ENCODE peak calls at places on chromosomes 16 and 17, in six cellular contexts. One of them, this sample, is unnamed.

GRCh38 chr16:11972128-11972527 is 4.4 kb upstream of the SNX29 start:
- DNase-seq in GM12878: no peak
- DNase-seq in K562: peak; percentile 41
- DNase-seq in A549: peak; percentile 50
- DNase-seq in HepG2: peak; percentile 72
- DNase-seq in endothelial cell of umbilical vein: no peak
- DNase-seq in this sample: peak; percentile 22

GRCh38 chr16:20902426-20902825 is 1.9 kb downstream of the LYRM1 start:
- DNase-seq in A549: no peak
- DNase-seq in K562: no peak
- DNase-seq in HepG2: no peak
- DNase-seq in GM12878: no peak
- DNase-seq in endothelial cell of umbilical vein: no peak
- DNase-seq in this sample: no peak

GRCh38 chr16:84043486-84044107 is 1.0 kb upstream of the SLC38A8 start:
- DNase-seq in K562: peak; percentile 84
- DNase-seq in endothelial cell of umbilical vein: peak; percentile 4
- DNase-seq in GM12878: no peak
- DNase-seq in HepG2: peak; percentile 81
- DNase-seq in A549: no peak
- DNase-seq in this sample: no peak

GRCh38 chr16:74461826-74462225 is 40.5 kb upstream of the CLEC18B start:
- DNase-seq in endothelial cell of umbilical vein: no peak
- DNase-seq in A549: no peak
- DNase-seq in K562: no peak
- DNase-seq in HepG2: no peak
- DNase-seq in GM12878: no peak
- DNase-seq in this sample: no peak

GRCh38 chr17:83006515-83007455 is 72.6 kb upstream of the METRNL start:
- DNase-seq in K562: no peak
- DNase-seq in endothelial cell of umbilical vein: no peak
- DNase-seq in HepG2: no peak
- DNase-seq in GM12878: no peak
- DNase-seq in A549: no peak
- DNase-seq in this sample: no peak

GRCh38 chr17:81402530-81402941 is 7.3 kb downstream of the BAHCC1 start:
- DNase-seq in endothelial cell of umbilical vein: no peak
- DNase-seq in K562: no peak
- DNase-seq in GM12878: no peak
- DNase-seq in A549: no peak
- DNase-seq in HepG2: no peak
- DNase-seq in this sample: no peak

GRCh38 chr17:41496803-41497484 is 7.2 kb upstream of the KRT36 start:
- DNase-seq in endothelial cell of umbilical vein: peak; percentile 83
- DNase-seq in GM12878: peak; percentile 12
- DNase-seq in K562: peak; percentile 89
- DNase-seq in A549: peak; percentile 91
- DNase-seq in HepG2: peak; percentile 86
- DNase-seq in this sample: peak; percentile 90

GRCh38 chr16:19908921-19909320 is 24.3 kb upstream of the GPRC5B start:
- DNase-seq in A549: no peak
- DNase-seq in endothelial cell of umbilical vein: no peak
- DNase-seq in HepG2: no peak
- DNase-seq in K562: no peak
- DNase-seq in GM12878: no peak
- DNase-seq in this sample: no peak

GRCh38 chr16:60230666-60231065 is 1496.5 kb upstream of the GOT2 start:
- DNase-seq in K562: no peak
- DNase-seq in GM12878: no peak
- DNase-seq in HepG2: no peak
- DNase-seq in A549: no peak
- DNase-seq in endothelial cell of umbilical vein: no peak
- DNase-seq in this sample: no peak

GRCh38 chr17:17161121-17161520 is 45.0 kb downstream of the PLD6 start:
- DNase-seq in endothelial cell of umbilical vein: no peak
- DNase-seq in K562: no peak
- DNase-seq in HepG2: no peak
- DNase-seq in GM12878: no peak
- DNase-seq in A549: no peak
- DNase-seq in this sample: no peak

GRCh38 chr16:85394511-85395206 is 218.5 kb upstream of the GSE1 start:
- DNase-seq in endothelial cell of umbilical vein: no peak
- DNase-seq in A549: no peak
- DNase-seq in K562: no peak
- DNase-seq in GM12878: no peak
- DNase-seq in HepG2: no peak
- DNase-seq in this sample: no peak

GRCh38 chr16:86285421-86285820 is 224.9 kb upstream of the FOXF1 start:
- DNase-seq in endothelial cell of umbilical vein: no peak
- DNase-seq in K562: no peak
- DNase-seq in GM12878: no peak
- DNase-seq in A549: no peak
- DNase-seq in HepG2: no peak
- DNase-seq in this sample: no peak

GRCh38 chr16:89841275-89841674 is 13.0 kb downstream of the SPIRE2 start:
- DNase-seq in HepG2: no peak
- DNase-seq in K562: no peak
- DNase-seq in endothelial cell of umbilical vein: no peak
- DNase-seq in A549: no peak
- DNase-seq in GM12878: no peak
- DNase-seq in this sample: peak; percentile 40

GRCh38 chr16:30028438-30029093 is 2.5 kb downstream of the TLCD3B start:
- DNase-seq in HepG2: no peak
- DNase-seq in A549: no peak
- DNase-seq in GM12878: no peak
- DNase-seq in endothelial cell of umbilical vein: no peak
- DNase-seq in K562: peak; percentile 60
- DNase-seq in this sample: peak; percentile 64

GRCh38 chr16:17471745-17472075 is 950 bp upstream of the XYLT1 start:
- DNase-seq in endothelial cell of umbilical vein: no peak
- DNase-seq in K562: no peak
- DNase-seq in HepG2: no peak
- DNase-seq in GM12878: no peak
- DNase-seq in A549: no peak
- DNase-seq in this sample: no peak

GRCh38 chr16:79920685-79921084 is 320.1 kb upstream of the MAF start:
- DNase-seq in HepG2: no peak
- DNase-seq in A549: no peak
- DNase-seq in K562: no peak
- DNase-seq in GM12878: no peak
- DNase-seq in endothelial cell of umbilical vein: no peak
- DNase-seq in this sample: no peak

GRCh38 chr17:41977991-41978390 is 11.4 kb downstream of the CNP start:
- DNase-seq in GM12878: no peak
- DNase-seq in HepG2: no peak
- DNase-seq in K562: no peak
- DNase-seq in endothelial cell of umbilical vein: no peak
- DNase-seq in A549: no peak
- DNase-seq in this sample: no peak

GRCh38 chr17:72402727-72403210 is 281.9 kb downstream of the SOX9 start:
- DNase-seq in endothelial cell of umbilical vein: no peak
- DNase-seq in HepG2: no peak
- DNase-seq in GM12878: no peak
- DNase-seq in K562: no peak
- DNase-seq in A549: no peak
- DNase-seq in this sample: no peak

GRCh38 chr17:40098846-40099626 is 1.4 kb downstream of the NR1D1 start:
- DNase-seq in HepG2: peak; percentile 99
- DNase-seq in endothelial cell of umbilical vein: peak; percentile 97
- DNase-seq in A549: peak; percentile 99
- DNase-seq in K562: peak; percentile 100
- DNase-seq in GM12878: peak; percentile 97
- DNase-seq in this sample: peak; percentile 100

GRCh38 chr16:62760398-62760797 is 724.2 kb upstream of the CDH8 start:
- DNase-seq in GM12878: no peak
- DNase-seq in A549: no peak
- DNase-seq in HepG2: no peak
- DNase-seq in K562: no peak
- DNase-seq in endothelial cell of umbilical vein: no peak
- DNase-seq in this sample: no peak

GRCh38 chr17:78498848-78499247 is 78.3 kb downstream of the DNAH17 start:
- DNase-seq in HepG2: no peak
- DNase-seq in A549: no peak
- DNase-seq in K562: no peak
- DNase-seq in endothelial cell of umbilical vein: no peak
- DNase-seq in GM12878: no peak
- DNase-seq in this sample: no peak

GRCh38 chr17:338442-339192 is 14.0 kb downstream of the RPH3AL start:
- DNase-seq in endothelial cell of umbilical vein: peak; percentile 74
- DNase-seq in K562: no peak
- DNase-seq in GM12878: no peak
- DNase-seq in A549: no peak
- DNase-seq in HepG2: peak; percentile 81
- DNase-seq in this sample: no peak

GRCh38 chr17:75288784-75289121 is 480 bp downstream of the SLC25A19 start:
- DNase-seq in A549: no peak
- DNase-seq in endothelial cell of umbilical vein: no peak
- DNase-seq in HepG2: peak; percentile 69
- DNase-seq in K562: peak; percentile 63
- DNase-seq in GM12878: no peak
- DNase-seq in this sample: peak; percentile 80

GRCh38 chr17:50483266-50483665 is 4.6 kb downstream of the RSAD1 start:
- DNase-seq in endothelial cell of umbilical vein: no peak
- DNase-seq in GM12878: no peak
- DNase-seq in K562: no peak
- DNase-seq in A549: no peak
- DNase-seq in HepG2: no peak
- DNase-seq in this sample: no peak

GRCh38 chr17:82237746-82238561 is 9.1 kb downstream of the SLC16A3 start:
- DNase-seq in HepG2: no peak
- DNase-seq in GM12878: no peak
- DNase-seq in A549: no peak
- DNase-seq in K562: no peak
- DNase-seq in endothelial cell of umbilical vein: no peak
- DNase-seq in this sample: peak; percentile 80

GRCh38 chr16:81719993-81720392 is 59.1 kb upstream of the PLCG2 start:
- DNase-seq in A549: no peak
- DNase-seq in K562: no peak
- DNase-seq in HepG2: no peak
- DNase-seq in endothelial cell of umbilical vein: no peak
- DNase-seq in GM12878: no peak
- DNase-seq in this sample: no peak

GRCh38 chr17:37300683-37301082 is 75.1 kb upstream of the C17orf78 start:
- DNase-seq in endothelial cell of umbilical vein: no peak
- DNase-seq in A549: no peak
- DNase-seq in HepG2: no peak
- DNase-seq in K562: no peak
- DNase-seq in GM12878: no peak
- DNase-seq in this sample: no peak

GRCh38 chr17:69732272-69732671 is 317.8 kb downstream of the MAP2K6 start:
- DNase-seq in A549: no peak
- DNase-seq in endothelial cell of umbilical vein: no peak
- DNase-seq in K562: no peak
- DNase-seq in GM12878: no peak
- DNase-seq in HepG2: no peak
- DNase-seq in this sample: no peak
- TF ChIP-seq MYC in A549: no peak
- TF ChIP-seq MYC in endothelial cell of umbilical vein: no peak
- TF ChIP-seq MYC in K562: no peak
- TF ChIP-seq MYC in GM12878: no peak
- TF ChIP-seq MYC in HepG2: no peak
- TF ChIP-seq MYC in this sample: no peak

DNA sequence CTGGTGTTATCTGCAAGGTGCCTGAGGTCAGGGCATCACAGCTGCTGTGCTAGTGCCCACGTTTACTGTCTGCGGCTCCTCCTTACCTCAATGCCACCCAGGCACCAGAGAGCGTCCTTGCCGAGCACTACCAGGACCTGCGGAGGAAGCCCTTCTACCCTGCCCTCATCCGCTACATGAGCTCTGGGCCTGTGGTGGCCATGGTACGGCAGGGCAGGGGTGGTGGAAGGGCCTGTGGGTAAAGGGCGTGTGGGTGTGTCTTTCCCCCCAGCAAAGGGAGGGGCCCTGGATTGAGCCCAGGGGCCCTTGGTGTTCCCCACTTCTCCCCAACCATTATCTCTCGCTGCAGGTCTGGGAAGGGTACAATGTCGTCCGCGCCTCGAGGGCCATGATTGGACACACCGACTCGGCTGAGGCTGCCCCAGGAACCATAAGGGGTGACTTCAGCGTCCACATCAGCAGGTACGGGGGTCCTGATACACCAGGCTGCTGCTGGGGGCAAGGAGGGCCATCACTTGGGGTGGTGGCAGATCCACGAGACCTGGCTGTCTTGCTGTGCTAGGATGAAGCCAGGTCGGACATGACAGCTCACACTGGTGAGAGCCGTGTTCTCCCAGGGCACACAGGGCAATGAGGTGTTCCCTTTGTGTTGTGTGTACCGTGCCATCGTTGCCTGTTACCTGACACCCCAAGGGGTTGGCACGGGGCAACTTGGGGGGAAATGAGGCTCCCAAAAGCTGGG is 2.2 kb upstream of the DECR2 start:
- DNase-seq in GM12878: no peak
- DNase-seq in K562: peak; percentile 59
- DNase-seq in HepG2: no peak
- DNase-seq in A549: peak; percentile 19
- DNase-seq in endothelial cell of umbilical vein: no peak
- DNase-seq in this sample: no peak
- TF ChIP-seq MYC in GM12878: no peak
- TF ChIP-seq MYC in K562: no peak
- TF ChIP-seq MYC in HepG2: no peak
- TF ChIP-seq MYC in A549: no peak
- TF ChIP-seq MYC in endothelial cell of umbilical vein: no peak
- TF ChIP-seq MYC in this sample: no peak

DNA sequence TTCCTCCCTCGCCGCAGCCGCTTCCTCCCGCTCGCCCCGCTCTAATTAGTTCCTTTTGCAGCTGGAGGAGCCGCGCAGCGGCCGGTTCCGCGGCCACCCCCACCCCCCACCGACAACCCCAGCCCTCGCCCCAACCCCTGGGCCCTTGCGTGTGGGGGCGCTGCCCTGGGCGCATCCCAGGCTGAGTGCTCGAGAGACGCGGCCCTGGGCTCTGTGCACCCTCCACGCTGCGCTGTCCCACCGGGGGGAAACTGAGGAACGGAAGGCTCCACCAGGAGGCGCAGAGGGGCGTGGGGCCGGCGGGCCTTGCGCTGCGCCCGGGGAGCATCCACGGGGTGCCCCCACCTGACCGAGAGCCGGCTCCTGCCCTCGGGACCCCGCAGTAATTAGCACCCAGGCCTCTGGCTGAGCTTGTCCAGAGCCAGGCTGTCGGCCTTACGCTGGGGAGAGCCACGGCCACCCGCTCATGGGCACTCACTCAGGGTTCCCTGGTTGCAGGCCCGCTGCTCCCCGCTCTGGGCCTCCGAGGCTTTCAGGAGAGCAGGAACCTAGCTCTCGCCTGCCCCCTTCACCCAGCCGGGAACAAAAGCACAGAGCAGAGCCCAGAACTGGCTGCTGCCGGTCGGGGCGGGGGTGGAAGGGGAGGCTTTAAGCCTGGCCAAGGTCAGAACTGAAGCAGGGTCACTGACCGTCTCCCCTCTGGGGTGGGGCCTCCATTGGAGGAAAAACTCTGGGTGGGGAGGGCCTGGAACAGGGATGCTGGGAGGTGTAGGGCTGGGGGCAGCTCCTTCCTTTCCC is 12.1 kb downstream of the GLIS2 start:
- DNase-seq in GM12878: no peak
- DNase-seq in HepG2: peak; percentile 86
- DNase-seq in K562: peak; percentile 37
- DNase-seq in endothelial cell of umbilical vein: peak; percentile 72
- DNase-seq in A549: no peak
- DNase-seq in this sample: peak; percentile 88
- TF ChIP-seq MYC in GM12878: no peak
- TF ChIP-seq MYC in HepG2: peak; percentile 44
- TF ChIP-seq MYC in K562: no peak
- TF ChIP-seq MYC in endothelial cell of umbilical vein: no peak
- TF ChIP-seq MYC in A549: no peak
- TF ChIP-seq MYC in this sample: peak; percentile 20

GRCh38 chr16:88393034-88393433 is 10.3 kb downstream of the ZNF469 start:
- DNase-seq in endothelial cell of umbilical vein: peak; percentile 34
- DNase-seq in GM12878: no peak
- DNase-seq in HepG2: no peak
- DNase-seq in K562: no peak
- DNase-seq in A549: no peak
- DNase-seq in this sample: no peak
- TF ChIP-seq MYC in endothelial cell of umbilical vein: no peak
- TF ChIP-seq MYC in GM12878: no peak
- TF ChIP-seq MYC in HepG2: no peak
- TF ChIP-seq MYC in K562: no peak
- TF ChIP-seq MYC in A549: no peak
- TF ChIP-seq MYC in this sample: no peak